ENCODE peak calls at places on chromosomes 2 and 18, in five cellular contexts. One of them, this sample, is unnamed.

GRCh38 chr2:84959045-84959493 is 11.9 kb upstream of the KCMF1 start:
- DNase-seq in HFF-Myc: no peak
- DNase-seq in stomach: no peak
- DNase-seq in kidney: no peak
- DNase-seq in fibroblast of the aortic adventitia: peak
- DNase-seq in this sample: peak

GRCh38 chr18:3520230-3521085 is 70.5 kb downstream of the TGIF1 start:
- DNase-seq in HFF-Myc: no peak
- DNase-seq in stomach: no peak
- DNase-seq in kidney: no peak
- DNase-seq in fibroblast of the aortic adventitia: no peak
- DNase-seq in this sample: no peak

GRCh38 chr18:36349552-36349951 is 52.0 kb downstream of the FHOD3 start:
- DNase-seq in HFF-Myc: no peak
- DNase-seq in stomach: no peak
- DNase-seq in kidney: peak
- DNase-seq in fibroblast of the aortic adventitia: no peak
- DNase-seq in this sample: no peak

GRCh38 chr2:178553047-178553446 is 72.8 kb downstream of the PLEKHA3 start:
- DNase-seq in HFF-Myc: peak
- DNase-seq in stomach: no peak
- DNase-seq in kidney: no peak
- DNase-seq in fibroblast of the aortic adventitia: peak
- DNase-seq in this sample: peak

GRCh38 chr18:5106730-5107129 is 90.3 kb downstream of the AKAIN1 start:
- DNase-seq in HFF-Myc: no peak
- DNase-seq in stomach: no peak
- DNase-seq in kidney: no peak
- DNase-seq in fibroblast of the aortic adventitia: no peak
- DNase-seq in this sample: no peak

GRCh38 chr2:7517851-7518250 is 600.6 kb downstream of the RNF144A start:
- DNase-seq in HFF-Myc: no peak
- DNase-seq in stomach: no peak
- DNase-seq in kidney: no peak
- DNase-seq in fibroblast of the aortic adventitia: no peak
- DNase-seq in this sample: no peak

GRCh38 chr2:71223767-71224333 is 3.1 kb downstream of the PAIP2B start:
- DNase-seq in HFF-Myc: peak
- DNase-seq in stomach: peak
- DNase-seq in kidney: no peak
- DNase-seq in fibroblast of the aortic adventitia: peak
- DNase-seq in this sample: peak

GRCh38 chr2:236814558-236814957 is 244.9 kb downstream of the ACKR3 start:
- DNase-seq in HFF-Myc: no peak
- DNase-seq in stomach: no peak
- DNase-seq in kidney: no peak
- DNase-seq in fibroblast of the aortic adventitia: no peak
- DNase-seq in this sample: no peak

GRCh38 chr2:163573652-163574051 is 162.2 kb downstream of the FIGN start:
- DNase-seq in HFF-Myc: no peak
- DNase-seq in stomach: no peak
- DNase-seq in kidney: no peak
- DNase-seq in fibroblast of the aortic adventitia: no peak
- DNase-seq in this sample: no peak

GRCh38 chr2:26630669-26631360 is 10.4 kb downstream of the CIB4 start:
- DNase-seq in HFF-Myc: no peak
- DNase-seq in stomach: no peak
- DNase-seq in kidney: no peak
- DNase-seq in fibroblast of the aortic adventitia: peak
- DNase-seq in this sample: peak

GRCh38 chr2:119253760-119254600 is 30.3 kb downstream of the STEAP3 start:
- DNase-seq in HFF-Myc: no peak
- DNase-seq in stomach: no peak
- DNase-seq in kidney: no peak
- DNase-seq in fibroblast of the aortic adventitia: no peak
- DNase-seq in this sample: no peak

GRCh38 chr18:44568986-44569385 is 111.7 kb upstream of the SETBP1 start:
- DNase-seq in HFF-Myc: no peak
- DNase-seq in stomach: no peak
- DNase-seq in kidney: no peak
- DNase-seq in fibroblast of the aortic adventitia: no peak
- DNase-seq in this sample: peak

GRCh38 chr2:14642499-14642898 is 10.0 kb downstream of the LRATD1 start:
- DNase-seq in HFF-Myc: no peak
- DNase-seq in stomach: no peak
- DNase-seq in kidney: no peak
- DNase-seq in fibroblast of the aortic adventitia: no peak
- DNase-seq in this sample: no peak

GRCh38 chr2:63888490-63889402 is 47.0 kb downstream of the UGP2 start:
- DNase-seq in HFF-Myc: peak
- DNase-seq in stomach: peak
- DNase-seq in kidney: no peak
- DNase-seq in fibroblast of the aortic adventitia: peak
- DNase-seq in this sample: peak

GRCh38 chr2:16060936-16061338 is 120.6 kb downstream of the MYCN start:
- DNase-seq in HFF-Myc: no peak
- DNase-seq in stomach: no peak
- DNase-seq in kidney: no peak
- DNase-seq in fibroblast of the aortic adventitia: no peak
- DNase-seq in this sample: no peak

GRCh38 chr2:110116033-110116710 is 550 bp upstream of the MALL start:
- DNase-seq in HFF-Myc: peak
- DNase-seq in stomach: no peak
- DNase-seq in kidney: peak
- DNase-seq in fibroblast of the aortic adventitia: peak
- DNase-seq in this sample: peak

GRCh38 chr2:11073251-11073650 is 82.0 kb upstream of the SLC66A3 start:
- DNase-seq in HFF-Myc: no peak
- DNase-seq in stomach: peak
- DNase-seq in kidney: no peak
- DNase-seq in fibroblast of the aortic adventitia: peak
- DNase-seq in this sample: no peak
- TF ChIP-seq CTCF in HFF-Myc: peak
- TF ChIP-seq CTCF in stomach: peak
- TF ChIP-seq CTCF in kidney: peak
- TF ChIP-seq CTCF in fibroblast of the aortic adventitia: peak
- TF ChIP-seq CTCF in this sample: peak

GRCh38 chr2:238692562-238692961 is 155.3 kb upstream of the TWIST2 start:
- DNase-seq in HFF-Myc: no peak
- DNase-seq in stomach: no peak
- DNase-seq in kidney: peak
- DNase-seq in fibroblast of the aortic adventitia: no peak
- DNase-seq in this sample: no peak
- TF ChIP-seq CTCF in HFF-Myc: no peak
- TF ChIP-seq CTCF in stomach: no peak
- TF ChIP-seq CTCF in kidney: no peak
- TF ChIP-seq CTCF in fibroblast of the aortic adventitia: no peak
- TF ChIP-seq CTCF in this sample: no peak

DNA sequence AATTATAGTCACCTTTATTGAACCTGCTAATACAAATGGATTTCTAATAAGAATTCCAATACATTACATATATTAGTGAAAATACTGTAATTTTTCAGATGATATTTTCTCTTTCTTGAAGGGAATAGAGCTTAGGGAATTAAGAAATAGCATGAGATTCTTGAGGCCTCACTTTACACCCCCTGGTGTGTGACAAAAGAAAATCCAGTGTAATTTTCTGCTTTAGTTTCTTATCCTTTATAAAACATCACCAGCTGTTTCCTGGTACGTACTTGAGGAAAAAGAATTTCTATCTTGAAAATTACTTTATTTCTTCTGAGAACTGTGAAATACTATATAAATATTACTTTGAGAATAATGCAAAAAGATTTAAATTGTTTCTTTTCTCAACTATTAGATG is 71.6 kb downstream of the CLIP4 start:
- DNase-seq in HFF-Myc: no peak
- DNase-seq in stomach: no peak
- DNase-seq in kidney: no peak
- DNase-seq in fibroblast of the aortic adventitia: no peak
- DNase-seq in this sample: no peak
- TF ChIP-seq CTCF in HFF-Myc: no peak
- TF ChIP-seq CTCF in stomach: no peak
- TF ChIP-seq CTCF in kidney: no peak
- TF ChIP-seq CTCF in fibroblast of the aortic adventitia: no peak
- TF ChIP-seq CTCF in this sample: no peak

GRCh38 chr2:230619471-230619870 is 93.2 kb upstream of the CAB39 start:
- DNase-seq in HFF-Myc: no peak
- DNase-seq in stomach: no peak
- DNase-seq in kidney: no peak
- DNase-seq in fibroblast of the aortic adventitia: no peak
- DNase-seq in this sample: no peak

GRCh38 chr2:230614040-230614439 is 98.6 kb upstream of the CAB39 start:
- DNase-seq in HFF-Myc: no peak
- DNase-seq in stomach: no peak
- DNase-seq in kidney: no peak
- DNase-seq in fibroblast of the aortic adventitia: no peak
- DNase-seq in this sample: no peak

GRCh38 chr2:230614913-230615332 is 97.7 kb upstream of the CAB39 start:
- DNase-seq in HFF-Myc: no peak
- DNase-seq in stomach: peak
- DNase-seq in kidney: no peak
- DNase-seq in fibroblast of the aortic adventitia: no peak
- DNase-seq in this sample: no peak
- TF ChIP-seq CTCF in HFF-Myc: no peak
- TF ChIP-seq CTCF in stomach: no peak
- TF ChIP-seq CTCF in kidney: no peak
- TF ChIP-seq CTCF in fibroblast of the aortic adventitia: no peak
- TF ChIP-seq CTCF in this sample: no peak

DNA sequence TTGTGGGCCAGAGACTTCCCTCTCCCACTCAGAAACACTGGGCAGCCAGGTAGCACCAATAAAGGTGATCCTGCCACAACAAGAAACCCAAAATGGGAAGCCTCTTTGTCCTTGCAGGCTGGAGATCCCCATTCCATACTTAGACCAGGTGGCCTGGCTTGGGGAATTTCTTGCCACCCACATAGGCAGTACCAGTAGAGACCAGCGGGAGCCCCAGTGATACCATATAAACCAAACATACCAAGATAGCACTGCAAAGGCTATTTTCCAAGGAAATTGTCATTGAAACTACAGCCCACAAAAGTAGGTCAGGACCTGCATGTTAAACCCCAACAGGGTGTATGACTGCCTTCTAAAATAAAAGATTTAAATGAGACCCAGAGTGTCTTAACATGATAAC is 171.6 kb downstream of the DIS3L2 start:
- DNase-seq in HFF-Myc: no peak
- DNase-seq in stomach: no peak
- DNase-seq in kidney: no peak
- DNase-seq in fibroblast of the aortic adventitia: no peak
- DNase-seq in this sample: no peak
- TF ChIP-seq CTCF in HFF-Myc: peak
- TF ChIP-seq CTCF in stomach: no peak
- TF ChIP-seq CTCF in kidney: no peak
- TF ChIP-seq CTCF in fibroblast of the aortic adventitia: peak
- TF ChIP-seq CTCF in this sample: peak

GRCh38 chr18:12093520-12094257 is at the start of gene ANKRD62:
- DNase-seq in HFF-Myc: no peak
- DNase-seq in stomach: no peak
- DNase-seq in kidney: peak
- DNase-seq in fibroblast of the aortic adventitia: no peak
- DNase-seq in this sample: no peak
- TF ChIP-seq CTCF in HFF-Myc: no peak
- TF ChIP-seq CTCF in stomach: no peak
- TF ChIP-seq CTCF in kidney: no peak
- TF ChIP-seq CTCF in fibroblast of the aortic adventitia: no peak
- TF ChIP-seq CTCF in this sample: no peak